ENCODE peak calls at places on chromosome 12, in eight cellular contexts. O, S, R, Z, E, C, V and Q are unnamed samples.
A peak's percentile ranks its signal among the peaks of the same experiment; 100 is the strongest.

GRCh38 chr12:11722071-11722470 is 72.6 kb downstream of the ETV6 start:
- DNase-seq in S (no peak), Z (no peak), V (no peak), E (no peak), C (no peak), O (no peak), R (no peak), Q (no peak)

GRCh38 chr12:47017901-47018479 is 61.4 kb upstream of the PCED1B start:
- DNase-seq in S (no peak), R (no peak), O (no peak), Z (no peak), E (no peak), V (no peak), C (no peak), Q (no peak)

GRCh38 chr12:12070674-12071661 is at the start of gene BCL2L14:
- DNase-seq in V (no peak), S (no peak), C (no peak), O (no peak), E (no peak), R (no peak), Z (no peak), Q (no peak)

GRCh38 chr12:15863258-15863835 is 18.8 kb upstream of the STRAP start:
- DNase-seq in E (no peak), O (no peak), Z (peak; percentile 66), V (no peak), S (no peak), C (no peak), R (no peak), Q (no peak)

GRCh38 chr12:116719661-116720060 is 18.2 kb downstream of the SPRING1 start:
- DNase-seq in E (no peak), R (no peak), C (no peak), O (no peak), V (no peak), Z (no peak), S (no peak), Q (no peak)

GRCh38 chr12:4392223-4392742 is 12.8 kb upstream of the FGF23 start:
- DNase-seq in S (no peak), Z (no peak), V (no peak), O (no peak), C (no peak), E (no peak), R (no peak), Q (no peak)

GRCh38 chr12:122104844-122105243 is 26.3 kb downstream of the MLXIP start:
- DNase-seq in Z (no peak), E (no peak), R (no peak), S (no peak), V (no peak), C (no peak), O (no peak), Q (no peak)

GRCh38 chr12:71780207-71780822 is 25.7 kb downstream of the RAB21 start:
- DNase-seq in E (no peak), O (peak; percentile 30), V (no peak), R (peak; percentile 62), S (no peak), Z (peak; percentile 73), C (peak; percentile 29), Q (peak; percentile 49)

GRCh38 chr12:124727244-124727673 is 136.4 kb downstream of the SCARB1 start:
- DNase-seq in S (peak; percentile 90), E (no peak), O (no peak), Z (no peak), V (peak; percentile 88), R (peak; percentile 48), C (peak; percentile 43), Q (peak; percentile 58)

GRCh38 chr12:46603776-46604456 is 221.9 kb downstream of the SLC38A4 start:
- DNase-seq in E (no peak), V (no peak), S (no peak), R (no peak), O (no peak), C (no peak), Z (no peak), Q (no peak)

GRCh38 chr12:95322335-95322734 is 104.7 kb downstream of the VEZT start:
- DNase-seq in V (no peak), O (no peak), E (no peak), S (no peak), R (peak; percentile 54), C (no peak), Z (no peak), Q (no peak)

DNA sequence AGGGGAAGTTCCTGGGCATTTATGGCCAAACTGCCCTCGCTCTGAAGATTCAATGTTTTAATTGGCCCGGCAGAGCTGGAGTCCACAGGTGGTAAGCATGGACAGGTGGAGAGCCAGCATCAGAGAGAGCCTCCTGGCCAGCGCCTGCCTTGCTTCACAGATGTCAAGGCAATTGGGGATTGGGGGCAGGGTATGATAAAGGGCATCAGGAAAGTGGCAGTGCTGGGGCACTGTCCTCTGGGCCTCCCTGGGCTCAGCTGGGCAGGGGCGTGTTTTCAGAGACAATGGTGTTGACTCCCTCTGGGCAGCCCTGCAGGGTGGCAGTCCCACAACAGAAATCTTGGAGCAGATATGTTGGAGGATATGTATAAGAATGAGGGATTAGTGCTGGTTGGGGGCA is 237.3 kb downstream of the CACNA1C start:
- DNase-seq in R (no peak), S (no peak), V (no peak), Z (no peak), C (no peak), E (no peak), O (no peak), Q (no peak)
- H3K27me3 ChIP-seq in R (no peaks in the 10 kb centered on the region), S (no peaks in the 10 kb centered on the region), V (peaks cover 4% of the 10 kb centered on the region), Z (no peaks in the 10 kb centered on the region), C (no peaks in the 10 kb centered on the region), E (no peaks in the 10 kb centered on the region), O (peaks cover 7% of the 10 kb centered on the region), Q (no peaks in the 10 kb centered on the region)

DNA sequence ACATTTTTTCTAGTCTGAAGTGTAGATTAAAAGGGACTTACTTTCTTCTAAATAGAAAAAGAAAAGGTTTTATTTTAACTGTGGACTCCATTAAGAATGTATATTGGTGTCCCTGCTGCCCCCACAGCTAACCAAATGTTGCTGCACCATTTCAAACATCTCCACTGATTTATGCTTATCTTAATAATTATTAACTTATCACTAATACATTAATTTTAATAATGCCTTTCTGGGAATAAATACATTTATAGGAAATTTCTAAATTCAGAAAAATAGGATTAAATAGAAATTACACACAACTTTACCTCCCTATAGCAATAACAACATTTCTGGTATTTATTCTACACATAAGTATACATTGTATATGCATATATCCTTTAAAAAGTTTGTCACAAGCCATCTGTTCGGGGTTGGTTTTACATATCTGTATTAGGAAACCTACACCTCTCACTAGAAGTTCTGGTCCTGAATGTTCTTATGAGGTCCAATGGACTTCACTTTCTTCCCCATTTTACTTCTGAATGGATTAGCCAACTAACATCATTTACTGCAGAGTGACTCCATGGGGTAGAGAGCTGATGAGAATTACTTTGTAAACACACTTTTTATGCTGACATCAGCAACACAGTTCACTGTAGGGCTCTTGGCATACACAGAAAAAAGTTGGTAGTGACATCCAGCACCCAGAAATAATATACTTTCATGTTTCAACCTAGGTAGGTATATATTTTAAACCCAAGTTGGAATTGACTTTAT is 9.4 kb upstream of the SELPLG start:
- DNase-seq in C (no peak), O (no peak), R (no peak), E (no peak), V (no peak), Z (no peak), S (no peak), Q (no peak)
- TF ChIP-seq CTCF in C (no peak), O (no peak), R (no peak), E (no peak), V (no peak), Z (no peak), S (no peak), Q (no peak)

GRCh38 chr12:108856428-108857157 is 790 bp downstream of the SSH1 start:
- DNase-seq in S (peak; percentile 80), Z (no peak), C (peak; percentile 83), V (peak; percentile 90), E (no peak), R (peak; percentile 78), O (peak; percentile 31), Q (peak; percentile 70)

GRCh38 chr12:108857158-108857407 is 300 bp downstream of the SSH1 start:
- DNase-seq in C (no peak), Z (no peak), S (no peak), R (no peak), O (no peak), V (peak; percentile 64), E (no peak), Q (no peak)

GRCh38 chr12:108860443-108860842 is 3.1 kb upstream of the SSH1 start:
- DNase-seq in C (no peak), O (no peak), S (no peak), Z (no peak), E (no peak), R (no peak), V (no peak), Q (no peak)

GRCh38 chr12:108859923-108860291 is 2.5 kb upstream of the SSH1 start:
- DNase-seq in O (no peak), C (no peak), Z (no peak), E (no peak), S (no peak), V (no peak), R (no peak), Q (no peak)

GRCh38 chr12:108858399-108859074 is 1.2 kb upstream of the SSH1 start:
- DNase-seq in E (no peak), C (no peak), R (no peak), O (peak; percentile 13), S (peak; percentile 39), V (peak; percentile 67), Z (no peak), Q (no peak)
- H3K4me3 ChIP-seq in E (peak overlapping the region; percentile 35), C (peak overlapping the region; percentile 63), R (peak overlapping the region; percentile 25), O (peak overlapping the region; percentile 98), S (peak overlapping the region; percentile 46), V (peak overlapping the region; percentile 71), Z (peak overlapping the region; percentile 77), Q (peak overlapping the region; percentile 84)

DNA sequence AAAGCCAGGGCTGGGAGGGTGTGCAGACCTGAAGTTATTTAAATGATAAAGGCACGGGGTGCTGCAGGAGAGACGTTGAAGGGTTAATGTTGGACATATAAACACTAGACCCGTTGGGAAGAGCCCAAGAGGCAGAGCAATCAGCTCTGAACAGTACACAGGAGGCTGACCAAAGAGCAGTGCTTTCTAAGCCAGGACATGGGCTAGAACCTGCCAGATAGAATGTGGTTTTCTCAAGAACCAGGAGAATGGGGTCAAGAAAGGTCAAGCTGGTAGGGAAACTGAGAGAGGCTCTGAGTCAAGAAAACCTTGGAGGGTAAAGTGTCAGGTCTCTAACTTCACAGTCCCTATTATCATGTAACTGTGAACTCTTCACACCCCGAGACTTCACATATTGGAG is 143.2 kb upstream of the EEA1 start:
- DNase-seq in E (no peak), S (no peak), O (no peak), V (no peak), R (no peak), Z (no peak), C (no peak), Q (no peak)
- H3K27me3 ChIP-seq in E (no peaks in the 10 kb centered on the region), S (no peaks in the 10 kb centered on the region), O (no peaks in the 10 kb centered on the region), V (no peaks in the 10 kb centered on the region), R (peaks cover 2% of the 10 kb centered on the region), Z (no peaks in the 10 kb centered on the region), C (no peaks in the 10 kb centered on the region), Q (no peaks in the 10 kb centered on the region)

GRCh38 chr12:76559277-76560082 is at the start of gene OSBPL8:
- DNase-seq in R (peak; percentile 90), C (peak; percentile 96), E (peak; percentile 53), Z (peak; percentile 97), S (peak; percentile 96), V (peak; percentile 98), O (peak; percentile 95), Q (peak; percentile 98)
- TF ChIP-seq CTCF in R (peak; percentile 12), C (no peak), E (peak; percentile 32), Z (no peak), S (peak; percentile 26), V (peak; percentile 27), O (peak; percentile 34), Q (peak; percentile 50)